ENCODE peak calls at places on chromosome 18, in ten cellular contexts. One of them, this sample, is unnamed.

GRCh38 chr18:58954986-58955385 is 90.3 kb downstream of the ZNF532 start:
- DNase-seq in stimulated activated CD4-positive, alpha-beta T cell treated with anti-CD3 and anti-CD28 coated beads, Interleukin-1b, Interleukin-23, amount 100 ng/mL, for 24 hours: no peak
- DNase-seq in NCI-H774: no peak
- DNase-seq in pons: no peak
- DNase-seq in AG08395: no peak
- DNase-seq in CD4-positive, CD25-positive, alpha-beta regulatory T cell: no peak
- DNase-seq in astrocyte: no peak
- DNase-seq in RCC 7860: no peak
- DNase-seq in ELR: no peak
- DNase-seq in Calu3: no peak
- DNase-seq in this sample: no peak

GRCh38 chr18:41744664-41745063 is 210.4 kb upstream of the PIK3C3 start:
- DNase-seq in NCI-H774: no peak
- DNase-seq in Calu3: no peak
- DNase-seq in ELR: peak
- DNase-seq in CD4-positive, CD25-positive, alpha-beta regulatory T cell: no peak
- DNase-seq in pons: no peak
- DNase-seq in AG08395: no peak
- DNase-seq in astrocyte: no peak
- DNase-seq in RCC 7860: no peak
- DNase-seq in stimulated activated CD4-positive, alpha-beta T cell treated with anti-CD3 and anti-CD28 coated beads, Interleukin-1b, Interleukin-23, amount 100 ng/mL, for 24 hours: no peak
- DNase-seq in this sample: no peak

GRCh38 chr18:64415218-64415617 is 266.3 kb upstream of the LINC00305 start:
- DNase-seq in RCC 7860: no peak
- DNase-seq in ELR: no peak
- DNase-seq in astrocyte: no peak
- DNase-seq in CD4-positive, CD25-positive, alpha-beta regulatory T cell: no peak
- DNase-seq in pons: no peak
- DNase-seq in AG08395: no peak
- DNase-seq in NCI-H774: no peak
- DNase-seq in stimulated activated CD4-positive, alpha-beta T cell treated with anti-CD3 and anti-CD28 coated beads, Interleukin-1b, Interleukin-23, amount 100 ng/mL, for 24 hours: no peak
- DNase-seq in Calu3: no peak
- DNase-seq in this sample: no peak

GRCh38 chr18:13548106-13548819 is 178.1 kb downstream of the FAM210A start:
- DNase-seq in CD4-positive, CD25-positive, alpha-beta regulatory T cell: no peak
- DNase-seq in NCI-H774: no peak
- DNase-seq in Calu3: no peak
- DNase-seq in ELR: no peak
- DNase-seq in RCC 7860: no peak
- DNase-seq in AG08395: no peak
- DNase-seq in pons: no peak
- DNase-seq in stimulated activated CD4-positive, alpha-beta T cell treated with anti-CD3 and anti-CD28 coated beads, Interleukin-1b, Interleukin-23, amount 100 ng/mL, for 24 hours: no peak
- DNase-seq in astrocyte: no peak
- DNase-seq in this sample: no peak

GRCh38 chr18:42706618-42707017 is 408.9 kb downstream of the RIT2 start:
- DNase-seq in ELR: no peak
- DNase-seq in pons: no peak
- DNase-seq in RCC 7860: no peak
- DNase-seq in NCI-H774: peak
- DNase-seq in astrocyte: no peak
- DNase-seq in CD4-positive, CD25-positive, alpha-beta regulatory T cell: no peak
- DNase-seq in stimulated activated CD4-positive, alpha-beta T cell treated with anti-CD3 and anti-CD28 coated beads, Interleukin-1b, Interleukin-23, amount 100 ng/mL, for 24 hours: no peak
- DNase-seq in AG08395: no peak
- DNase-seq in Calu3: no peak
- DNase-seq in this sample: no peak

GRCh38 chr18:9133225-9133624 is 3.4 kb upstream of the ANKRD12 start:
- DNase-seq in astrocyte: no peak
- DNase-seq in RCC 7860: no peak
- DNase-seq in AG08395: no peak
- DNase-seq in stimulated activated CD4-positive, alpha-beta T cell treated with anti-CD3 and anti-CD28 coated beads, Interleukin-1b, Interleukin-23, amount 100 ng/mL, for 24 hours: no peak
- DNase-seq in pons: no peak
- DNase-seq in CD4-positive, CD25-positive, alpha-beta regulatory T cell: no peak
- DNase-seq in NCI-H774: no peak
- DNase-seq in Calu3: no peak
- DNase-seq in ELR: no peak
- DNase-seq in this sample: no peak

GRCh38 chr18:80133124-80133523 is 24.1 kb downstream of the ADNP2 start:
- DNase-seq in AG08395: no peak
- DNase-seq in NCI-H774: no peak
- DNase-seq in CD4-positive, CD25-positive, alpha-beta regulatory T cell: no peak
- DNase-seq in RCC 7860: no peak
- DNase-seq in astrocyte: no peak
- DNase-seq in Calu3: no peak
- DNase-seq in stimulated activated CD4-positive, alpha-beta T cell treated with anti-CD3 and anti-CD28 coated beads, Interleukin-1b, Interleukin-23, amount 100 ng/mL, for 24 hours: no peak
- DNase-seq in pons: no peak
- DNase-seq in ELR: no peak
- DNase-seq in this sample: no peak

GRCh38 chr18:2901405-2901989 is 54.7 kb downstream of the EMILIN2 start:
- DNase-seq in RCC 7860: no peak
- DNase-seq in Calu3: no peak
- DNase-seq in NCI-H774: no peak
- DNase-seq in astrocyte: no peak
- DNase-seq in pons: peak
- DNase-seq in ELR: no peak
- DNase-seq in CD4-positive, CD25-positive, alpha-beta regulatory T cell: no peak
- DNase-seq in stimulated activated CD4-positive, alpha-beta T cell treated with anti-CD3 and anti-CD28 coated beads, Interleukin-1b, Interleukin-23, amount 100 ng/mL, for 24 hours: no peak
- DNase-seq in AG08395: peak
- DNase-seq in this sample: peak

GRCh38 chr18:3388980-3389379 is 61.0 kb upstream of the TGIF1 start:
- DNase-seq in CD4-positive, CD25-positive, alpha-beta regulatory T cell: no peak
- DNase-seq in ELR: no peak
- DNase-seq in NCI-H774: no peak
- DNase-seq in stimulated activated CD4-positive, alpha-beta T cell treated with anti-CD3 and anti-CD28 coated beads, Interleukin-1b, Interleukin-23, amount 100 ng/mL, for 24 hours: no peak
- DNase-seq in pons: no peak
- DNase-seq in astrocyte: no peak
- DNase-seq in AG08395: no peak
- DNase-seq in Calu3: no peak
- DNase-seq in RCC 7860: no peak
- DNase-seq in this sample: no peak

GRCh38 chr18:23812566-23813440 is 123.5 kb downstream of the LAMA3 start:
- DNase-seq in ELR: peak
- DNase-seq in RCC 7860: peak
- DNase-seq in astrocyte: no peak
- DNase-seq in NCI-H774: peak
- DNase-seq in Calu3: no peak
- DNase-seq in pons: peak
- DNase-seq in CD4-positive, CD25-positive, alpha-beta regulatory T cell: peak
- DNase-seq in AG08395: peak
- DNase-seq in stimulated activated CD4-positive, alpha-beta T cell treated with anti-CD3 and anti-CD28 coated beads, Interleukin-1b, Interleukin-23, amount 100 ng/mL, for 24 hours: no peak
- DNase-seq in this sample: no peak

GRCh38 chr18:41145526-41145925 is 809.5 kb upstream of the PIK3C3 start:
- DNase-seq in CD4-positive, CD25-positive, alpha-beta regulatory T cell: no peak
- DNase-seq in stimulated activated CD4-positive, alpha-beta T cell treated with anti-CD3 and anti-CD28 coated beads, Interleukin-1b, Interleukin-23, amount 100 ng/mL, for 24 hours: no peak
- DNase-seq in NCI-H774: no peak
- DNase-seq in RCC 7860: no peak
- DNase-seq in Calu3: no peak
- DNase-seq in pons: no peak
- DNase-seq in ELR: no peak
- DNase-seq in astrocyte: no peak
- DNase-seq in AG08395: no peak
- DNase-seq in this sample: no peak

GRCh38 chr18:36314098-36314497 is 16.6 kb downstream of the FHOD3 start:
- DNase-seq in Calu3: no peak
- DNase-seq in AG08395: no peak
- DNase-seq in RCC 7860: no peak
- DNase-seq in stimulated activated CD4-positive, alpha-beta T cell treated with anti-CD3 and anti-CD28 coated beads, Interleukin-1b, Interleukin-23, amount 100 ng/mL, for 24 hours: no peak
- DNase-seq in NCI-H774: no peak
- DNase-seq in astrocyte: peak
- DNase-seq in CD4-positive, CD25-positive, alpha-beta regulatory T cell: no peak
- DNase-seq in ELR: peak
- DNase-seq in pons: no peak
- DNase-seq in this sample: peak

GRCh38 chr18:46412831-46413371 is 244.1 kb downstream of the LOXHD1 start:
- DNase-seq in RCC 7860: no peak
- DNase-seq in astrocyte: no peak
- DNase-seq in Calu3: no peak
- DNase-seq in CD4-positive, CD25-positive, alpha-beta regulatory T cell: no peak
- DNase-seq in NCI-H774: no peak
- DNase-seq in stimulated activated CD4-positive, alpha-beta T cell treated with anti-CD3 and anti-CD28 coated beads, Interleukin-1b, Interleukin-23, amount 100 ng/mL, for 24 hours: no peak
- DNase-seq in ELR: no peak
- DNase-seq in pons: peak
- DNase-seq in AG08395: no peak
- DNase-seq in this sample: no peak

GRCh38 chr18:69257861-69258458 is 142.7 kb upstream of the DOK6 start:
- DNase-seq in astrocyte: peak
- DNase-seq in AG08395: peak
- DNase-seq in RCC 7860: no peak
- DNase-seq in CD4-positive, CD25-positive, alpha-beta regulatory T cell: no peak
- DNase-seq in stimulated activated CD4-positive, alpha-beta T cell treated with anti-CD3 and anti-CD28 coated beads, Interleukin-1b, Interleukin-23, amount 100 ng/mL, for 24 hours: no peak
- DNase-seq in Calu3: no peak
- DNase-seq in NCI-H774: no peak
- DNase-seq in ELR: peak
- DNase-seq in pons: no peak
- DNase-seq in this sample: peak

GRCh38 chr18:78622251-78622953 is 357.2 kb upstream of the SALL3 start:
- DNase-seq in CD4-positive, CD25-positive, alpha-beta regulatory T cell: no peak
- DNase-seq in AG08395: no peak
- DNase-seq in stimulated activated CD4-positive, alpha-beta T cell treated with anti-CD3 and anti-CD28 coated beads, Interleukin-1b, Interleukin-23, amount 100 ng/mL, for 24 hours: no peak
- DNase-seq in RCC 7860: no peak
- DNase-seq in pons: no peak
- DNase-seq in astrocyte: no peak
- DNase-seq in Calu3: no peak
- DNase-seq in ELR: no peak
- DNase-seq in NCI-H774: no peak
- DNase-seq in this sample: no peak

GRCh38 chr18:79584491-79585394 is 94.9 kb upstream of the CTDP1 start:
- DNase-seq in CD4-positive, CD25-positive, alpha-beta regulatory T cell: no peak
- DNase-seq in astrocyte: no peak
- DNase-seq in AG08395: no peak
- DNase-seq in RCC 7860: no peak
- DNase-seq in pons: no peak
- DNase-seq in ELR: no peak
- DNase-seq in Calu3: no peak
- DNase-seq in stimulated activated CD4-positive, alpha-beta T cell treated with anti-CD3 and anti-CD28 coated beads, Interleukin-1b, Interleukin-23, amount 100 ng/mL, for 24 hours: no peak
- DNase-seq in NCI-H774: no peak
- DNase-seq in this sample: no peak

GRCh38 chr18:8603663-8604520 is 5.3 kb upstream of the RAB12 start:
- DNase-seq in Calu3: no peak
- DNase-seq in NCI-H774: no peak
- DNase-seq in CD4-positive, CD25-positive, alpha-beta regulatory T cell: no peak
- DNase-seq in astrocyte: no peak
- DNase-seq in RCC 7860: no peak
- DNase-seq in stimulated activated CD4-positive, alpha-beta T cell treated with anti-CD3 and anti-CD28 coated beads, Interleukin-1b, Interleukin-23, amount 100 ng/mL, for 24 hours: no peak
- DNase-seq in ELR: peak
- DNase-seq in pons: peak
- DNase-seq in AG08395: no peak
- DNase-seq in this sample: no peak

GRCh38 chr18:35732652-35733051 is 151.1 kb downstream of the GALNT1 start:
- DNase-seq in AG08395: peak
- DNase-seq in CD4-positive, CD25-positive, alpha-beta regulatory T cell: no peak
- DNase-seq in pons: no peak
- DNase-seq in NCI-H774: no peak
- DNase-seq in ELR: no peak
- DNase-seq in astrocyte: peak
- DNase-seq in stimulated activated CD4-positive, alpha-beta T cell treated with anti-CD3 and anti-CD28 coated beads, Interleukin-1b, Interleukin-23, amount 100 ng/mL, for 24 hours: no peak
- DNase-seq in Calu3: no peak
- DNase-seq in RCC 7860: no peak
- DNase-seq in this sample: peak

GRCh38 chr18:39238951-39239350 is 1673.4 kb upstream of the CELF4 start:
- DNase-seq in ELR: no peak
- DNase-seq in pons: no peak
- DNase-seq in astrocyte: no peak
- DNase-seq in RCC 7860: no peak
- DNase-seq in NCI-H774: no peak
- DNase-seq in CD4-positive, CD25-positive, alpha-beta regulatory T cell: no peak
- DNase-seq in Calu3: no peak
- DNase-seq in AG08395: no peak
- DNase-seq in stimulated activated CD4-positive, alpha-beta T cell treated with anti-CD3 and anti-CD28 coated beads, Interleukin-1b, Interleukin-23, amount 100 ng/mL, for 24 hours: no peak
- DNase-seq in this sample: no peak

GRCh38 chr18:24791736-24792135 is 331.3 kb downstream of the HRH4 start:
- DNase-seq in pons: no peak
- DNase-seq in RCC 7860: no peak
- DNase-seq in Calu3: no peak
- DNase-seq in astrocyte: no peak
- DNase-seq in NCI-H774: no peak
- DNase-seq in ELR: no peak
- DNase-seq in CD4-positive, CD25-positive, alpha-beta regulatory T cell: no peak
- DNase-seq in AG08395: no peak
- DNase-seq in stimulated activated CD4-positive, alpha-beta T cell treated with anti-CD3 and anti-CD28 coated beads, Interleukin-1b, Interleukin-23, amount 100 ng/mL, for 24 hours: no peak
- DNase-seq in this sample: no peak

GRCh38 chr18:46338761-46339160 is 234.6 kb downstream of the HAUS1 start:
- DNase-seq in ELR: no peak
- DNase-seq in NCI-H774: no peak
- DNase-seq in stimulated activated CD4-positive, alpha-beta T cell treated with anti-CD3 and anti-CD28 coated beads, Interleukin-1b, Interleukin-23, amount 100 ng/mL, for 24 hours: no peak
- DNase-seq in RCC 7860: no peak
- DNase-seq in Calu3: no peak
- DNase-seq in astrocyte: no peak
- DNase-seq in CD4-positive, CD25-positive, alpha-beta regulatory T cell: no peak
- DNase-seq in pons: no peak
- DNase-seq in AG08395: no peak
- DNase-seq in this sample: no peak

GRCh38 chr18:66872277-66872676 is 268.4 kb upstream of the CDH19 start:
- DNase-seq in CD4-positive, CD25-positive, alpha-beta regulatory T cell: no peak
- DNase-seq in RCC 7860: no peak
- DNase-seq in stimulated activated CD4-positive, alpha-beta T cell treated with anti-CD3 and anti-CD28 coated beads, Interleukin-1b, Interleukin-23, amount 100 ng/mL, for 24 hours: no peak
- DNase-seq in NCI-H774: no peak
- DNase-seq in Calu3: no peak
- DNase-seq in pons: peak
- DNase-seq in ELR: peak
- DNase-seq in AG08395: no peak
- DNase-seq in astrocyte: peak
- DNase-seq in this sample: no peak

GRCh38 chr18:22167471-22168151 is 1.8 kb upstream of the GATA6 start:
- DNase-seq in CD4-positive, CD25-positive, alpha-beta regulatory T cell: no peak
- DNase-seq in stimulated activated CD4-positive, alpha-beta T cell treated with anti-CD3 and anti-CD28 coated beads, Interleukin-1b, Interleukin-23, amount 100 ng/mL, for 24 hours: no peak
- DNase-seq in NCI-H774: no peak
- DNase-seq in pons: no peak
- DNase-seq in astrocyte: no peak
- DNase-seq in ELR: peak
- DNase-seq in RCC 7860: no peak
- DNase-seq in AG08395: no peak
- DNase-seq in Calu3: peak
- DNase-seq in this sample: no peak

GRCh38 chr18:63106727-63107126 is 212.8 kb downstream of the BCL2 start:
- DNase-seq in RCC 7860: no peak
- DNase-seq in Calu3: no peak
- DNase-seq in pons: no peak
- DNase-seq in ELR: no peak
- DNase-seq in NCI-H774: no peak
- DNase-seq in AG08395: no peak
- DNase-seq in astrocyte: no peak
- DNase-seq in CD4-positive, CD25-positive, alpha-beta regulatory T cell: peak
- DNase-seq in stimulated activated CD4-positive, alpha-beta T cell treated with anti-CD3 and anti-CD28 coated beads, Interleukin-1b, Interleukin-23, amount 100 ng/mL, for 24 hours: no peak
- DNase-seq in this sample: no peak

GRCh38 chr18:55401638-55402191 is 186.3 kb downstream of the TCF4 start:
- DNase-seq in RCC 7860: no peak
- DNase-seq in NCI-H774: no peak
- DNase-seq in ELR: peak
- DNase-seq in Calu3: no peak
- DNase-seq in pons: peak
- DNase-seq in AG08395: peak
- DNase-seq in CD4-positive, CD25-positive, alpha-beta regulatory T cell: no peak
- DNase-seq in stimulated activated CD4-positive, alpha-beta T cell treated with anti-CD3 and anti-CD28 coated beads, Interleukin-1b, Interleukin-23, amount 100 ng/mL, for 24 hours: no peak
- DNase-seq in astrocyte: peak
- DNase-seq in this sample: peak

GRCh38 chr18:25192065-25192464 is 159.9 kb downstream of the ZNF521 start:
- DNase-seq in CD4-positive, CD25-positive, alpha-beta regulatory T cell: no peak
- DNase-seq in NCI-H774: no peak
- DNase-seq in pons: no peak
- DNase-seq in astrocyte: no peak
- DNase-seq in Calu3: no peak
- DNase-seq in stimulated activated CD4-positive, alpha-beta T cell treated with anti-CD3 and anti-CD28 coated beads, Interleukin-1b, Interleukin-23, amount 100 ng/mL, for 24 hours: no peak
- DNase-seq in ELR: no peak
- DNase-seq in RCC 7860: no peak
- DNase-seq in AG08395: no peak
- DNase-seq in this sample: no peak

GRCh38 chr18:51108330-51108729 is 78.3 kb downstream of the SMAD4 start:
- DNase-seq in ELR: no peak
- DNase-seq in AG08395: no peak
- DNase-seq in NCI-H774: no peak
- DNase-seq in stimulated activated CD4-positive, alpha-beta T cell treated with anti-CD3 and anti-CD28 coated beads, Interleukin-1b, Interleukin-23, amount 100 ng/mL, for 24 hours: no peak
- DNase-seq in RCC 7860: no peak
- DNase-seq in Calu3: no peak
- DNase-seq in CD4-positive, CD25-positive, alpha-beta regulatory T cell: no peak
- DNase-seq in pons: no peak
- DNase-seq in astrocyte: no peak
- DNase-seq in this sample: no peak

GRCh38 chr18:22179631-22180030 is 10.2 kb downstream of the GATA6 start:
- DNase-seq in CD4-positive, CD25-positive, alpha-beta regulatory T cell: no peak
- DNase-seq in Calu3: no peak
- DNase-seq in astrocyte: no peak
- DNase-seq in NCI-H774: no peak
- DNase-seq in RCC 7860: no peak
- DNase-seq in stimulated activated CD4-positive, alpha-beta T cell treated with anti-CD3 and anti-CD28 coated beads, Interleukin-1b, Interleukin-23, amount 100 ng/mL, for 24 hours: no peak
- DNase-seq in AG08395: no peak
- DNase-seq in pons: no peak
- DNase-seq in ELR: no peak
- DNase-seq in this sample: no peak